ENCODE peak calls at places on chromosomes 6 and 20, in nine cellular contexts. F is HFFc6; V is DMS153; K is neural crest cell; Q is T-cell; B is nephron progenitor cell; N is activated CD4-positive, alpha-beta T cell treated with anti-CD3 and anti-CD28 coated beads for 48 hours; M is activated naive CD8-positive, alpha-beta T cell treated with anti-CD3 and anti-CD28 coated beads for 36 hours; I is activated naive CD4-positive, alpha-beta T cell treated with Interleukin-2 at 50 U/mL for 16 hours. A is an unnamed sample.

GRCh38 chr20:41275181-41275793 is 42.2 kb downstream of the ZHX3 start:
- DNase-seq in F (peak), Q (no peak), K (no peak), N (no peak), M (no peak), I (no peak), B (no peak), V (no peak), A (no peak)

GRCh38 chr20:24952376-24953203 is 3.5 kb downstream of the CST7 start:
- DNase-seq in V (no peak), M (no peak), K (no peak), N (no peak), F (no peak), Q (no peak), I (no peak), B (no peak), A (no peak)

GRCh38 chr6:37524025-37524647 is 24.4 kb upstream of the CCDC167 start:
- DNase-seq in B (no peak), Q (no peak), N (no peak), M (no peak), K (no peak), V (no peak), I (no peak), F (peak), A (no peak)

GRCh38 chr20:36313936-36314335 is 7.8 kb downstream of the DLGAP4 start:
- DNase-seq in M (no peak), Q (no peak), K (no peak), B (no peak), N (no peak), I (no peak), V (no peak), F (no peak), A (no peak)

GRCh38 chr6:35365599-35366596 is 23.5 kb downstream of the PPARD start:
- DNase-seq in I (no peak), F (no peak), K (no peak), Q (no peak), V (no peak), B (no peak), N (no peak), M (no peak), A (no peak)

GRCh38 chr6:63634630-63635029 is 972 bp upstream of the PHF3 start:
- DNase-seq in V (no peak), F (no peak), I (no peak), M (no peak), N (no peak), B (no peak), Q (no peak), K (no peak), A (no peak)

GRCh38 chr6:2989332-2990178 is 10.1 kb upstream of the NQO2 start:
- DNase-seq in F (peak), V (peak), N (peak), M (peak), Q (peak), B (peak), I (peak), K (peak), A (peak)

GRCh38 chr6:56613247-56613851 is 29.3 kb downstream of the DST start:
- DNase-seq in M (no peak), K (no peak), B (no peak), Q (no peak), I (no peak), N (no peak), F (no peak), V (no peak), A (no peak)

GRCh38 chr6:14804001-14804401 is 441.9 kb upstream of the JARID2 start:
- DNase-seq in N (no peak), B (no peak), Q (no peak), I (no peak), M (no peak), V (no peak), K (no peak), F (peak), A (no peak)

GRCh38 chr20:38728911-38729642 is 4.8 kb downstream of the SLC32A1 start:
- DNase-seq in I (peak), V (no peak), Q (no peak), B (peak), F (no peak), M (no peak), N (peak), K (no peak), A (peak)

GRCh38 chr6:128025478-128025877 is 124.6 kb upstream of the THEMIS start:
- DNase-seq in B (no peak), V (no peak), K (no peak), M (no peak), I (no peak), N (no peak), F (no peak), Q (no peak), A (no peak)

GRCh38 chr20:51696304-51697118 is 71.7 kb downstream of the ATP9A start:
- DNase-seq in B (no peak), V (peak), Q (no peak), F (peak), N (no peak), M (no peak), I (no peak), K (no peak), A (peak)

GRCh38 chr6:1625926-1626413 is 16.3 kb downstream of the FOXC1 start:
- DNase-seq in B (no peak), K (no peak), V (no peak), I (no peak), F (no peak), M (no peak), N (no peak), Q (no peak), A (no peak)

GRCh38 chr6:33426590-33427563 is 7.0 kb downstream of the SYNGAP1 start:
- DNase-seq in N (peak), I (peak), V (no peak), K (no peak), M (peak), B (no peak), F (no peak), Q (no peak), A (no peak)

GRCh38 chr6:166206510-166207389 is 39.1 kb upstream of the TBXT start:
- DNase-seq in M (no peak), N (peak), Q (no peak), K (no peak), V (no peak), F (no peak), I (no peak), B (no peak), A (no peak)

GRCh38 chr6:31058128-31058894 is 48.0 kb downstream of the MUC22 start:
- DNase-seq in V (peak), B (no peak), M (no peak), K (no peak), Q (no peak), N (no peak), I (no peak), F (peak), A (peak)

GRCh38 chr20:8385247-8385646 is 253.2 kb downstream of the PLCB1 start:
- DNase-seq in K (no peak), B (no peak), I (no peak), Q (no peak), M (no peak), F (peak), N (no peak), V (no peak), A (no peak)

GRCh38 chr6:7475081-7475480 is 66.4 kb upstream of the DSP start:
- DNase-seq in K (no peak), I (no peak), B (no peak), N (no peak), Q (no peak), M (no peak), V (no peak), F (no peak), A (no peak)

GRCh38 chr20:51688600-51688999 is 79.6 kb downstream of the ATP9A start:
- DNase-seq in M (no peak), F (no peak), I (no peak), N (no peak), Q (no peak), V (no peak), K (no peak), B (no peak), A (no peak)

GRCh38 chr6:16244869-16245451 is 6.6 kb downstream of the GMPR start:
- DNase-seq in K (no peak), M (no peak), B (no peak), I (no peak), N (no peak), V (peak), Q (no peak), F (no peak), A (peak)

GRCh38 chr6:131914967-131915751 is 36.0 kb downstream of the CCN2 start:
- DNase-seq in I (peak), Q (peak), V (peak), M (peak), K (peak), B (peak), N (peak), F (peak), A (peak)

GRCh38 chr6:6319947-6320811 is at the start of gene F13A1:
- DNase-seq in F (no peak), I (no peak), K (no peak), V (no peak), Q (no peak), N (no peak), B (peak), M (no peak), A (no peak)

GRCh38 chr6:19342616-19343015 is 494.6 kb upstream of the ID4 start:
- DNase-seq in K (no peak), M (no peak), Q (no peak), V (no peak), F (no peak), N (no peak), B (no peak), I (no peak), A (no peak)

GRCh38 chr6:107767637-107768036 is 56.5 kb downstream of the SCML4 start:
- DNase-seq in N (no peak), K (no peak), Q (no peak), B (no peak), F (no peak), V (no peak), I (no peak), M (no peak), A (no peak)

GRCh38 chr20:44648579-44648978 is 2.9 kb downstream of the ADA start:
- DNase-seq in Q (no peak), N (no peak), V (no peak), F (no peak), B (no peak), M (no peak), I (no peak), K (no peak), A (no peak)

GRCh38 chr6:166866839-166867637 is 89.3 kb downstream of the RNASET2 start:
- DNase-seq in V (no peak), B (no peak), F (no peak), K (no peak), N (no peak), M (no peak), Q (no peak), I (no peak), A (peak)

GRCh38 chr6:158377866-158378265 is 65.6 kb downstream of the TULP4 start:
- DNase-seq in M (no peak), B (no peak), V (peak), Q (no peak), K (no peak), I (no peak), N (no peak), F (peak), A (no peak)

GRCh38 chr20:43936805-43937204 is 22.2 kb downstream of the TOX2 start:
- DNase-seq in F (no peak), N (no peak), M (no peak), K (no peak), I (no peak), B (no peak), Q (no peak), V (no peak), A (no peak)

GRCh38 chr20:25399038-25399430 is 8.4 kb upstream of the ABHD12 start:
- DNase-seq in Q (no peak), B (no peak), F (peak), V (peak), M (no peak), N (no peak), K (peak), I (peak), A (peak)

GRCh38 chr6:169087436-169088046 is 166.1 kb downstream of the THBS2 start:
- DNase-seq in M (no peak), N (no peak), F (no peak), K (no peak), V (no peak), B (no peak), I (no peak), Q (no peak), A (no peak)

GRCh38 chr20:10954137-10954840 is 280.5 kb upstream of the JAG1 start:
- DNase-seq in N (no peak), I (no peak), V (no peak), Q (no peak), B (no peak), K (no peak), F (no peak), M (no peak), A (no peak)

GRCh38 chr20:23403721-23404120 is 17.6 kb downstream of the NAPB start:
- DNase-seq in Q (no peak), V (no peak), B (no peak), F (no peak), N (no peak), K (no peak), I (no peak), M (no peak), A (no peak)

GRCh38 chr20:35499271-35499670 is 30.2 kb downstream of the C20orf173 start:
- DNase-seq in B (no peak), I (no peak), Q (no peak), M (no peak), N (no peak), F (no peak), V (no peak), K (no peak), A (no peak)

GRCh38 chr6:133964052-133964451 is 11.0 kb downstream of the TBPL1 start:
- DNase-seq in I (no peak), V (no peak), K (no peak), M (no peak), F (no peak), Q (no peak), B (no peak), N (no peak), A (no peak)

GRCh38 chr20:55424968-55425367 is 580.4 kb downstream of the CBLN4 start:
- DNase-seq in I (no peak), Q (no peak), F (no peak), K (no peak), N (no peak), B (no peak), V (no peak), M (no peak), A (no peak)

GRCh38 chr6:96811136-96811535 is 26.1 kb downstream of the GPR63 start:
- DNase-seq in N (no peak), F (no peak), B (no peak), M (no peak), K (no peak), Q (no peak), V (no peak), I (no peak), A (no peak)

GRCh38 chr20:59831024-59831900 is 102.2 kb downstream of the SYCP2 start:
- DNase-seq in V (peak), N (no peak), F (no peak), M (no peak), K (no peak), Q (no peak), B (no peak), I (no peak), A (no peak)

A was measured in NCI-H1092 treated with DMSO at 0.1 percent for 48 hours.